ENCODE peak calls at places on chromosome 6, in four cellular contexts. E, H, Q and M are unnamed samples.

GRCh38 chr6:24951831-24952299 is 16.1 kb upstream of the RIPOR2 start:
- DNase-seq in E (no peak), H (no peak), Q (no peak), M (no peak)

GRCh38 chr6:30813623-30814136 is 69.3 kb upstream of the IER3 start:
- DNase-seq in E (no peak), H (peak), Q (no peak), M (no peak)

GRCh38 chr6:21426841-21427490 is 166.6 kb upstream of the SOX4 start:
- DNase-seq in E (no peak), H (no peak), Q (no peak), M (no peak)

GRCh38 chr6:163311830-163312229 is 102.7 kb upstream of the QKI start:
- DNase-seq in E (no peak), H (no peak), Q (no peak), M (no peak)

GRCh38 chr6:88871498-88871897 is 91.9 kb downstream of the RNGTT start:
- DNase-seq in E (no peak), H (no peak), Q (no peak), M (no peak)

GRCh38 chr6:122736166-122736565 is 43.4 kb upstream of the FABP7 start:
- DNase-seq in E (no peak), H (no peak), Q (no peak), M (no peak)

GRCh38 chr6:106799008-106799952 is 169.9 kb downstream of the QRSL1 start:
- DNase-seq in E (peak), H (no peak), Q (no peak), M (no peak)

GRCh38 chr6:13445744-13446115 is 41.7 kb downstream of the GFOD1 start:
- DNase-seq in E (no peak), H (no peak), Q (no peak), M (no peak)

GRCh38 chr6:142947702-142948480 is 2.9 kb upstream of the HIVEP2 start:
- DNase-seq in E (no peak), H (no peak), Q (no peak), M (no peak)

GRCh38 chr6:11009353-11009752 is 34.8 kb downstream of the ELOVL2 start:
- DNase-seq in E (no peak), H (no peak), Q (no peak), M (no peak)

GRCh38 chr6:70841115-70841514 is 115.7 kb downstream of the B3GAT2 start:
- DNase-seq in E (no peak), H (no peak), Q (no peak), M (peak)

GRCh38 chr6:3194535-3195376 is 32.7 kb downstream of the TUBB2B start:
- DNase-seq in E (no peak), H (no peak), Q (no peak), M (peak)

GRCh38 chr6:143821359-143821758 is 21.8 kb upstream of the LTV1 start:
- DNase-seq in E (no peak), H (no peak), Q (no peak), M (no peak)

GRCh38 chr6:10347561-10348327 is 67.1 kb downstream of the TFAP2A start:
- DNase-seq in E (no peak), H (no peak), Q (no peak), M (no peak)

GRCh38 chr6:85864453-85865401 is 222.0 kb upstream of the SYNCRIP start:
- DNase-seq in E (no peak), H (no peak), Q (no peak), M (no peak)

GRCh38 chr6:163645560-163645959 is 231.0 kb downstream of the QKI start:
- DNase-seq in E (no peak), H (peak), Q (no peak), M (no peak)

GRCh38 chr6:14061644-14062043 is 55.9 kb upstream of the CD83 start:
- DNase-seq in E (no peak), H (no peak), Q (no peak), M (no peak)

GRCh38 chr6:85516168-85516567 is 66.3 kb downstream of the NT5E start:
- DNase-seq in E (no peak), H (no peak), Q (no peak), M (no peak)

GRCh38 chr6:81575446-81575845 is 177.0 kb downstream of the TENT5A start:
- DNase-seq in E (no peak), H (no peak), Q (no peak), M (no peak)

GRCh38 chr6:46016063-46016608 is 476 bp upstream of the CLIC5 start:
- DNase-seq in E (no peak), H (no peak), Q (no peak), M (peak)

GRCh38 chr6:35412102-35412501 is 40.0 kb upstream of the FANCE start:
- DNase-seq in E (no peak), H (no peak), Q (no peak), M (no peak)

GRCh38 chr6:30685977-30686907 is at the start of gene PPP1R18:
- DNase-seq in E (no peak), H (peak), Q (no peak), M (peak)

GRCh38 chr6:43893073-43893472 is 123.1 kb downstream of the VEGFA start:
- DNase-seq in E (no peak), H (no peak), Q (no peak), M (no peak)

GRCh38 chr6:35419431-35419830 is 32.7 kb upstream of the FANCE start:
- DNase-seq in E (no peak), H (no peak), Q (no peak), M (no peak)

GRCh38 chr6:53934013-53934412 is 139.2 kb downstream of the LRRC1 start:
- DNase-seq in E (no peak), H (no peak), Q (no peak), M (no peak)

GRCh38 chr6:134768936-134769335 is 181.0 kb downstream of the ALDH8A1 start:
- DNase-seq in E (no peak), H (no peak), Q (no peak), M (no peak)

GRCh38 chr6:49151957-49152356 is 311.1 kb downstream of the MMUT start:
- DNase-seq in E (no peak), H (no peak), Q (no peak), M (no peak)

GRCh38 chr6:6564154-6564553 is 24.4 kb upstream of the LY86 start:
- DNase-seq in E (no peak), H (no peak), Q (no peak), M (no peak)

GRCh38 chr6:75830959-75831885 is 82.2 kb downstream of the MYO6 start:
- DNase-seq in E (peak), H (no peak), Q (no peak), M (no peak)

GRCh38 chr6:135183532-135184440 is 2.7 kb downstream of the MYB start:
- DNase-seq in E (no peak), H (peak), Q (no peak), M (peak)

GRCh38 chr6:48061630-48062029 is 49.4 kb downstream of the PTCHD4 start:
- DNase-seq in E (no peak), H (no peak), Q (no peak), M (no peak)

GRCh38 chr6:150967910-150968309 is 102.4 kb downstream of the MTHFD1L start:
- DNase-seq in E (no peak), H (no peak), Q (no peak), M (no peak)

GRCh38 chr6:160275511-160276003 is 16.9 kb upstream of the SLC22A2 start:
- DNase-seq in E (no peak), H (no peak), Q (no peak), M (no peak)

GRCh38 chr6:143410859-143411270 is 39.6 kb downstream of the ADAT2 start:
- DNase-seq in E (no peak), H (no peak), Q (no peak), M (no peak)

GRCh38 chr6:159075506-159076100 is 30.8 kb upstream of the TAGAP start:
- DNase-seq in E (no peak), H (no peak), Q (no peak), M (no peak)

GRCh38 chr6:133396225-133396624 is 155.1 kb downstream of the EYA4 start:
- DNase-seq in E (no peak), H (no peak), Q (no peak), M (no peak)

GRCh38 chr6:137157601-137158000 is 15.8 kb downstream of the IL22RA2 start:
- DNase-seq in E (no peak), H (no peak), Q (no peak), M (peak)

DNA sequence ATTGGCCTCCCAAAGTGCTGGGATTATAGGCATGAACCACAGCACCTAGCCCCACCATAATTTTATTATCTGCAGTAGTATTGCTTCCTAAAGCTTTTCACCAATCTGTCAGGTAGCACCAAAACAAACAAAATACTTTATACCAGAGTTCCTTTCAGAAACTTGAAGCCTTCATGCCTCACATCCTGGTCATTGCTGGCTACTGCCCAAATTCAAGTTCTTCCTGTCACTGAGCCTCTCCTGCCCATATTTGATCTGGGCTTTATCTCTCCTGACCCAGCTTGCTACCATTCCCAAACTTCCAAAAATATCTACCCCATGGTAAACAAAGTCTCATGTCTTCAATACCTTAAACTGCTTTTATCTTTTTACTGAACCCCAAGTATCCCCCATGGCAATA is 34.9 kb upstream of the DST start:
- DNase-seq in E (no peak), H (no peak), Q (no peak), M (no peak)
- TF ChIP-seq NRF1 in E (no peak), H (no peak), Q (no peak), M (no peak)

GRCh38 chr6:154899825-154900468 is 95.2 kb upstream of the TIAM2 start:
- DNase-seq in E (no peak), H (no peak), Q (no peak), M (no peak)
- TF ChIP-seq NRF1 in E (no peak), H (no peak), Q (no peak), M (no peak)

GRCh38 chr6:140156131-140156530 is 781.7 kb upstream of the CITED2 start:
- DNase-seq in E (no peak), H (no peak), Q (no peak), M (no peak)
- TF ChIP-seq NRF1 in E (no peak), H (no peak), Q (no peak), M (no peak)

GRCh38 chr6:112502348-112503130 is 155.4 kb downstream of the RFPL4B start:
- DNase-seq in E (no peak), H (no peak), Q (no peak), M (peak)
- TF ChIP-seq NRF1 in E (no peak), H (no peak), Q (no peak), M (no peak)

DNA sequence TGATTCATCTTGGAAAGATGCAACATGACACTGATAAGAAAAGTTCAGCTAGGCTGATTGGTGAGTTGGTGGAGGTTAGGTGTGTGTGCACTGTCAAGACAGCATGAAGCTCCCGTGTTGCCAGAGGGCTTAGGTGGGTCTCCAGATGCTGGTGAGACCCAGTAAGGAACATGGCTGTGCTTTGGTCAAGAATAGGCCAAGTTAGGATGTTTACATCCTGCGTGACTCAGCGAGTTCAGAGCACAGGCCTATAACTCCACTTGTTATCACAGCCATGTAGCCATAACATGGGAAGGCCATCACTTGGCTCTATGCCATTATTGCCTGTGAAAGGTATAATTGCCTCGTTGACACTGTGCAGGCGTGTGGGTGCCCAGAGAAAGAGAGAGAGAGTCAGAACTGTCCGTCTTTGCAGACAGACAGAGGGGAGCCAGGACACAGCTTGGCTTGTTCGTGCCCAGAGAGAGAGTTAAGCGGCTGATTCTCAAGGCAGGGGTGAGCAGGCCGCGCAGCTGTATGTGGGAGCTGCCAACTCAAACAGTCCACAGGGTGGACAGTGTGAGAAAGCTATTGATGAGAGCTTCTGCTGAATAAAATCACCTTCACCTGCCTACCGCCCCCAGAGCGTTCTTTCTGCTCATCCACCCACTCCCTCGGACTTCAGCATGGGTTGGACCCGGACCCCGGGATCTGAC is 43.5 kb downstream of the OR2B6 start:
- DNase-seq in E (no peak), H (no peak), Q (no peak), M (no peak)
- TF ChIP-seq NRF1 in E (no peak), H (no peak), Q (no peak), M (no peak)

GRCh38 chr6:116244284-116244683 is 9.6 kb downstream of the TSPYL4 start:
- DNase-seq in E (no peak), H (no peak), Q (no peak), M (no peak)

GRCh38 chr6:116248577-116248976 is 5.3 kb downstream of the TSPYL4 start:
- DNase-seq in E (no peak), H (no peak), Q (no peak), M (no peak)

GRCh38 chr6:116247285-116247684 is 6.6 kb downstream of the TSPYL4 start:
- DNase-seq in E (no peak), H (no peak), Q (no peak), M (no peak)

GRCh38 chr6:116251568-116252384 is 2.1 kb downstream of the TSPYL4 start:
- DNase-seq in E (no peak), H (no peak), Q (peak), M (no peak)

DNA sequence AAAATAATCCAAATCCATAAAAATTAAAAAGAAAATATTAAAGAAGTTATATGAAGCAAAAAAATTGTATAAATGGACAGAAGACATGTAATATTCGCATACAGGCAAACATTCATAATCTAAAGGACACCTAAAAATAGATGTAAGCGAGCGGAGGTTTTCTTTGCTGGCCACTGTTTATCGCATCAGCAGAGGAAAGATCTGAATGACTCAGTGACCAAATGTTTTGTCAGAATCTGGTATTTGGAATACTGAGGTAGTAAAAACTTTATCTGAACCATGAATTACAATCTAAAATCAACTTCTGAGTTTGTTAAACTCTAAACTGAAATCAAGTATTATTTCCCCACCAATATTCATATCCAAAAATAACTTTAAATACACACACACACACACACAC is 7.8 kb downstream of the TSPYL4 start:
- DNase-seq in E (no peak), H (no peak), Q (no peak), M (no peak)
- TF ChIP-seq NRF1 in E (no peak), H (no peak), Q (no peak), M (no peak)

DNA sequence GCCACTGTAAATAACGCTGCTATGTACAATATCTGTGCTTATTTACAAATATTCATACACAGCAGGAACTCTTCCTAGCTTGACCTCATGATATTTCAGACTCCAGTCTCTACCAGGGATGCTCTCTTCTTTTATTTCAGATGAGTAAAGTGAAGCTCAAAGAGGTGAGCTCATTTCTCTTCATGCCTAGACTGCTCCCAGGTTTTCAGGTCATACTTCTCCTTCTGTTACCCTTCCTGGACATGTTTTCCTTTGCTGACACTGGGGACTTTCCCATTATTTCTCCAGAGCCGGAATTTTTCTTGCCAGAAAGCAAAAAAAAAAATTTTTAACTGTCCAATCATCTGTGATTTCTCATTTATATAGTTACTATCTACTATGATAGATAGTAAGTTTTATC is 147.2 kb upstream of the DST start:
- DNase-seq in E (no peak), H (no peak), Q (no peak), M (no peak)
- TF ChIP-seq NRF1 in E (no peak), H (no peak), Q (no peak), M (no peak)

DNA sequence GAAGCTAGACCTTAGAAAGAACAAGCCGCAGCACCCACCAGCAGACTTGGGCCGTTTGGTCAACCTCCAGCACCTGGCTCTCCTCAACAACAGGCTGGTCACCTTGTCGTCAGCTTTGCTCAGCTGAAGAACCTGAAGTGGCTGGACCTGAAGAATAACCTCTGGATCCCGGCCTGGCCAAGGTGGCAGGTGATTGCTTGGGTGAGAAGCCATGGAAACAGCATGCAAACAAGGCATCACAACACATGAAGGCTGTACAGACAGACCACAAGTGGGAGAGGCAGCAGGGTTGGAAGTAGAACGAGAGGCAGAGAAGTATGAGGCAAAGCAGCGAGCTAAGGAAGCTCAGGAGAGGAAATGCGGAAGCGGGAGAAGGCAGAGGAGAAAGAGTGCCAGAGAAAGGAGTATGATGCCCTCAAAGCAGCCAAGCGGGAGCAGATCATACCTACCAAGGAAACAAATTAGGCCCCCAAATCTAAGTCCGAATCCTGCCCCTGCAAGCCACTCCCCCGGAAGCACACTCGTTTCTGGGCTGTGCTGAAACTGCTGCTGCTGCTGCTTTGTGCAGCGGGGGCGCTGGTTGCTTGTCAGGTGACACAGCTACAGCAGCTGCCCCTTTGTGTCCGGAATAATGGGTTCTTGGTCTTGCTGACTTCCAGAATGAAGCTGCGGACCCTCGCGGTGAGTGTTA is 121.6 kb upstream of the LGSN start:
- DNase-seq in E (no peak), H (peak), Q (no peak), M (peak)
- TF ChIP-seq NRF1 in E (no peak), H (no peak), Q (no peak), M (no peak)

DNA sequence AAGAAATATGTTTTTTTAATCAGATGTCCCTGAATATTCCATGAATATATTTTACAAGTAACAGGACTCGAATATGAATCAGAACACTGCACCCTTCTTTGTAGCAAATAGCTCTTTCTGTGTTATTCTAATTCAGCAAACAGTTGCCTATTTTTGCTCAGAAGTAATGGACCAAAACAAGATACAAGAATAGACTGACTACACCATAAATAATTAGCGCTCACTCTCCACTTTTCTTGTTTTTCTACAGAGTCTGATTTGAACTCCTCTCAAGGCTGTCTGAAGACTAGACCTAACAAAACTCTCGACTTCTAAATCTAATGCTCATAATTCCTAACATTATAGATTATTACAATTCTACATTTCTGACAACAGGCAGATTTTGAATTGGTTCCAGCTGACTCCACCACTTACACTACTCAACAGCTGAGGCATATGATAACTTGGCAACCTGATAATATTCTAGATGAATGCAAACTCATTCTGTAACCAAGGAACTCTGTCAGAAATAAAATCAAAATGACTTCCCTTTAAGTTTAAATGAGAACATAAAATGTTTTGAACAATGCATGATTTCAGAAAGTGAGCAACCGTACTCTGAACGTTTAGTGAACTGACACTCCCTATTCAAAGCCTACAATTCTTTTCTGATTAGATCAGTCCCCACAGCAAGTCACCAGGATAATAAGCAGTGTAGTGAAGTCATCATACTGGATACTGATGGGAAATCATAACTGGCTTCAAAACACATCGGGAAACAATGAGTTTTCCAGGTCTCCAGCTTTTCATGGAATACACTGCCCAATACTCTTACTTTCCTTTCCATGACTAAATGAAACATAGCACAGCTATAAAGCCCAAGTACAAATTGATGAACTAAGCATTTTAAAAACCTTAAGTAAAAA is 114.2 kb upstream of the BEND6 start:
- DNase-seq in E (no peak), H (no peak), Q (no peak), M (peak)
- TF ChIP-seq NRF1 in E (no peak), H (no peak), Q (no peak), M (no peak)